ENCODE peak calls at places on chromosomes 7 and 10, in seven cellular contexts. A is HepG2, E is GM12878, S is H1, V is HCT116, J is SK-N-SH, P is K562. K is an unnamed sample.

GRCh38 chr7:102873470-102874165 is 39.2 kb upstream of the LRRC17 start:
- DNase-seq in P (no peak), S (no peak), E (no peak), A (no peak), J (no peak), V (no peak), K (no peak)

GRCh38 chr10:104331208-104331838 is 6.9 kb downstream of the ITPRIP start:
- DNase-seq in A (peak), J (no peak), E (no peak), P (no peak), S (no peak), V (peak), K (no peak)

GRCh38 chr7:28761485-28761884 is 196.6 kb downstream of the TRIL start:
- DNase-seq in P (no peak), A (no peak), V (no peak), S (no peak), J (no peak), E (no peak), K (no peak)

GRCh38 chr10:33224251-33224965 is 110.1 kb downstream of the NRP1 start:
- DNase-seq in E (no peak), P (no peak), S (no peak), A (no peak), V (no peak), J (no peak), K (no peak)

GRCh38 chr7:151489498-151489897 is 30.2 kb downstream of the RHEB start:
- DNase-seq in J (no peak), S (no peak), P (no peak), A (no peak), E (no peak), V (no peak), K (no peak)

GRCh38 chr7:143936087-143937009 is 1.3 kb downstream of the OR2F2 start:
- DNase-seq in P (no peak), E (no peak), V (no peak), A (no peak), J (peak), S (no peak), K (no peak)

GRCh38 chr10:43202657-43203490 is 64.0 kb downstream of the RASGEF1A start:
- DNase-seq in J (peak), P (peak), V (no peak), S (peak), E (no peak), A (no peak), K (no peak)

GRCh38 chr7:81501220-81501619 is 268.6 kb downstream of the HGF start:
- DNase-seq in J (peak), P (no peak), E (no peak), V (peak), S (no peak), A (no peak), K (no peak)

GRCh38 chr7:127776776-127777390 is 124.9 kb downstream of the SND1 start:
- DNase-seq in P (no peak), E (no peak), V (no peak), A (no peak), J (no peak), S (no peak), K (peak)

GRCh38 chr7:47461161-47461560 is 120.8 kb downstream of the TNS3 start:
- DNase-seq in J (no peak), A (no peak), S (no peak), E (no peak), P (no peak), V (no peak), K (no peak)

GRCh38 chr7:100449190-100449795 is 13.0 kb upstream of the PPP1R35 start:
- DNase-seq in J (no peak), E (no peak), V (no peak), S (no peak), P (no peak), A (no peak), K (no peak)

GRCh38 chr7:13628231-13629001 is 361.1 kb downstream of the ETV1 start:
- DNase-seq in P (no peak), E (no peak), A (no peak), S (no peak), J (no peak), V (no peak), K (no peak)

GRCh38 chr7:137408096-137408495 is 64.6 kb upstream of the PTN start:
- DNase-seq in J (no peak), A (no peak), P (no peak), E (no peak), V (no peak), S (no peak), K (no peak)

GRCh38 chr10:44628921-44629320 is 244.0 kb upstream of the CXCL12 start:
- DNase-seq in S (no peak), J (no peak), P (peak), A (no peak), E (no peak), V (no peak), K (no peak)

GRCh38 chr7:150876817-150877526 is 24.7 kb downstream of the AOC1 start:
- DNase-seq in V (peak), J (peak), S (peak), P (peak), E (no peak), A (peak), K (peak)

GRCh38 chr10:117539903-117540639 is 2.5 kb upstream of the EMX2 start:
- DNase-seq in E (no peak), A (no peak), V (no peak), J (no peak), S (no peak), P (no peak), K (no peak)

GRCh38 chr10:29834990-29835569 is 200.3 kb upstream of the SVIL start:
- DNase-seq in J (no peak), E (no peak), S (no peak), P (no peak), A (no peak), V (no peak), K (no peak)

GRCh38 chr7:81366546-81366945 is 403.3 kb downstream of the HGF start:
- DNase-seq in S (no peak), V (no peak), A (no peak), E (no peak), J (no peak), P (no peak), K (no peak)

GRCh38 chr10:96743988-96744585 is 23.8 kb upstream of the PIK3AP1 start:
- DNase-seq in A (peak), E (no peak), P (peak), J (peak), S (no peak), V (no peak), K (no peak)

GRCh38 chr7:134660961-134661376 is 14.3 kb downstream of the BPGM start:
- DNase-seq in E (no peak), V (no peak), J (no peak), A (no peak), S (no peak), P (no peak), K (no peak)

GRCh38 chr7:107592361-107593024 is 12.4 kb downstream of the BCAP29 start:
- DNase-seq in E (no peak), S (no peak), V (no peak), J (no peak), P (no peak), A (no peak), K (no peak)

GRCh38 chr7:107588529-107589130 is 8.6 kb downstream of the BCAP29 start:
- DNase-seq in E (no peak), A (no peak), S (no peak), V (no peak), P (no peak), J (no peak), K (no peak)

GRCh38 chr7:107593025-107593410 is 13.0 kb downstream of the BCAP29 start:
- DNase-seq in E (no peak), A (no peak), V (no peak), P (no peak), S (no peak), J (no peak), K (no peak)

GRCh38 chr7:107594961-107595737 is 15.1 kb downstream of the BCAP29 start:
- DNase-seq in V (no peak), J (no peak), P (no peak), E (no peak), S (no peak), A (no peak), K (no peak)

DNA sequence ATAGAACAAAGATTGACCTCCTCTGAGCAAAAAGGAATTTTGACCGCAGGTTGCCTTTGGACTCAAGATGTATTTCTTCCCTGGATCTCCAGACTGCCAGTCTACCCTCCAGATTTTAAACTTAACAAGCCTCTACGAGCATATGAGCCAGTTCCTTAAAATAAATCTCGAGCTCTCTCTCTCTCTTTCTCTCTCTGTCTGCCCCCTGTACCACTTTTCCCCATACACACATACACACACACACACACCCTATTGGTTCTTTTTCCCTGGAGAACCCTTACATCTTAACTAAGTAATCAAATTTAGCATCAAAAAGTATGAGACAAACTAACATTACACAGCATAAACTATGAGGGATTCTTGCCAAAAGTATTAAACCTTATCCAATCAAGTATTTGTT is 11.4 kb downstream of the BCAP29 start:
- DNase-seq in V (no peak), P (no peak), J (no peak), E (no peak), A (no peak), S (no peak), K (no peak)
- TF ChIP-seq JUND in V (no peak), P (no peak), J (no peak), E (no peak), A (no peak), S (no peak), K (no peak)

GRCh38 chr10:70274643-70275042 is 9.2 kb downstream of the NPFFR1 start:
- DNase-seq in P (no peak), E (no peak), J (no peak), S (no peak), A (no peak), V (no peak), K (no peak)
- TF ChIP-seq JUND in P (no peak), E (no peak), J (no peak), S (no peak), A (no peak), V (no peak), K (no peak)

GRCh38 chr10:20327954-20328353 is 511.7 kb downstream of the PLXDC2 start:
- DNase-seq in E (no peak), P (no peak), S (no peak), A (no peak), V (no peak), J (no peak), K (no peak)
- TF ChIP-seq JUND in E (no peak), P (no peak), S (no peak), A (no peak), V (no peak), J (no peak), K (no peak)

GRCh38 chr7:112112822-112113255 is 93.4 kb downstream of the DOCK4 start:
- DNase-seq in J (no peak), S (no peak), E (no peak), A (no peak), V (no peak), P (no peak), K (no peak)
- TF ChIP-seq JUND in J (no peak), S (no peak), E (no peak), A (no peak), V (no peak), P (no peak), K (no peak)

DNA sequence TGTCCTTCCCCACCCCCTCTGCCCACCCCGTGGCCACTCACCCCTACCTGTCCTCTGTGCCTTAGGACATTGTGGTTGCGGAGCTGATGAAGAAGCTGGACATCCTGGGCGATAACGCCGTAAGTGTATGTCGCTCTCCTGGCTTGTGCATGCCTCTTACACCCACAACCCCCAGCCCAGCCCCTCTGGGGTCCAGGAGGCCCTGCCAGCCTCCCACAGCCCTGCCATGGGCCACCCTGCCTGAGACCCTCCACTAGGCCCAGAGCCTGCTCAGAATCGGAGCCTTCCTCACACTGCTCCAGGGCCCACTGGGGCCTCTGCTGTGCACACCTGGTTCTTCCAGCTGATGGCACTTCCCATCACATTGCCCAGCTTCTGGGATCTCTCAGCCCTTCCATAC is 36.8 kb upstream of the DPYSL4 start:
- DNase-seq in J (no peak), S (no peak), A (no peak), P (no peak), E (no peak), V (no peak), K (no peak)
- TF ChIP-seq JUND in J (no peak), S (no peak), A (no peak), P (no peak), E (no peak), V (no peak), K (no peak)

GRCh38 chr7:2873146-2873545 is 29.0 kb upstream of the GNA12 start:
- DNase-seq in S (no peak), E (no peak), P (peak), V (no peak), A (no peak), J (peak), K (no peak)

GRCh38 chr7:2870471-2870941 is 26.4 kb upstream of the GNA12 start:
- DNase-seq in V (peak), S (no peak), J (peak), A (no peak), P (peak), E (no peak), K (no peak)

GRCh38 chr7:2876031-2876862 is 32.1 kb upstream of the GNA12 start:
- DNase-seq in P (no peak), A (no peak), E (no peak), S (no peak), J (peak), V (no peak), K (no peak)

GRCh38 chr7:2872296-2872874 is 28.3 kb upstream of the GNA12 start:
- DNase-seq in S (no peak), P (no peak), A (no peak), J (peak), V (no peak), E (no peak), K (no peak)

DNA sequence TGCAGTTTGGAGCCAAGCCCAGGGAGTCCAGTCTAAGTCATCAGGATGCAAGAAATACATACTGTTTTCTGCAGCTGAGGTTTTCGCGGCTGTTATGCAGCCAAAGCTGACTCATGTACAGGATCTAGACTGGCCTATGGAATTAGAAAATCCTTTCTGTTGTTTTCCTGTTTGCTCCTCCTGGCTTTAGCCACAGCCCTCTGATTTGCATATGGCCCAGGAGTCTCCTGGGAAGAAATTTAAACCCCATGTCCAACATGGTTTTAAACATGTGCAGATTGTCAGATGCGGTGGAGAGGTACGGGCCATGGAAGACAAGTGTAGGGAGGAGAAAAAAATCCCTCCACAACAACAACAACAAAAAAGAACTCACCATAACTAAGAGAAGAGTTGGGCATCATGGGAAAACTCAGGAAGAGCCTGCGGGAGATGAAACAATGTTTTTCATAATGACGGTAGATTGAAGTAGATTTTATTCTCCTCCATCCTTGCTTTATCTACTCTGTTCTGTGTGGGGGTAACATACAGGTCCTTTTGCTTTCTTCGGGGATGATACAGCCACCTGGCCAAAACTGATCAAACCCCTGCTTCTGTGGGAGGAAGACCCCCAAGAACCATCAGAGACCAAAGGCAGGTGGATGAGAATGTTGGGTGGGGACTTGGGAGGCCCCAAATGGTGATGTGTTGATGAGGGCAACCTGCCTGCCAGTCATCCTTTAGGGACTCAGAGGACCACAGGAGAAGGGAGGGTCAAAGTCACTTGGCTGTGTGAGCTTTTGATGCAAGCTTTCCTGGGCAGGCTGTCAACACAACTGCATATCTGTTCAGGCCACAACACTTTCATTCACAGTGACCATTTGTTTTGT is 29.8 kb upstream of the GNA12 start:
- DNase-seq in P (peak), A (no peak), J (peak), V (peak), S (peak), E (no peak), K (peak)
- TF ChIP-seq JUND in P (no peak), A (no peak), J (no peak), V (no peak), S (no peak), E (no peak), K (no peak)

GRCh38 chr7:98762620-98763019 is 107.2 kb downstream of the TMEM130 start:
- DNase-seq in P (no peak), V (no peak), A (no peak), E (no peak), J (no peak), S (no peak), K (no peak)

GRCh38 chr7:98764946-98765345 is 104.9 kb downstream of the TMEM130 start:
- DNase-seq in P (no peak), J (no peak), E (no peak), A (no peak), S (no peak), V (no peak), K (no peak)

GRCh38 chr7:98758157-98758556 is 111.7 kb downstream of the TMEM130 start:
- DNase-seq in V (no peak), J (no peak), E (no peak), A (no peak), S (no peak), P (no peak), K (no peak)

GRCh38 chr7:98761225-98761624 is 108.6 kb downstream of the TMEM130 start:
- DNase-seq in J (no peak), S (no peak), A (no peak), E (no peak), P (no peak), V (no peak), K (no peak)

GRCh38 chr7:98760201-98760651 is 109.6 kb downstream of the TMEM130 start:
- DNase-seq in E (no peak), V (no peak), A (no peak), P (no peak), J (no peak), S (no peak), K (no peak)
- TF ChIP-seq JUND in E (no peak), V (no peak), A (no peak), P (no peak), J (no peak), S (no peak), K (no peak)

K was measured in T47D.